ENCODE peak calls at places on chromosomes 2 and 18, in seven cellular contexts. A is NK-92 treated with Interleukin-12 subunit alpha and Interleukin-12 subunit beta, amount 100 ng/mL, for 24 hours; W is right cardiac atrium; G is fibroblast of lung; S is heart right ventricle; N is activated CD4-positive, alpha-beta T cell treated with anti-CD3 and anti-CD28 coated beads, Interleukin-2, amount 10 ng/mL, durations not matched to agents 7 days and 5 days; X is stimulated activated CD4-positive, alpha-beta T cell treated with anti-CD3 and anti-CD28 coated beads, Interleukin-1b, Interleukin-23, amount 100 ng/mL, for 48 hours. Q is an unnamed sample.

GRCh38 chr2:26838121-26838906 is 9.6 kb upstream of the DPYSL5 start:
- DNase-seq in A (no peak), W (no peak), G (peak; percentile 46), S (no peak), N (no peak), X (no peak), Q (no peak)

GRCh38 chr2:221451836-221452774 is 120.0 kb downstream of the EPHA4 start:
- DNase-seq in A (no peak), W (no peak), G (no peak), S (no peak), N (no peak), X (no peak), Q (no peak)

GRCh38 chr2:204608261-204608660 is 63.0 kb downstream of the PARD3B start:
- DNase-seq in A (no peak), W (peak; percentile 32), G (peak; percentile 61), S (peak; percentile 8), N (no peak), X (no peak), Q (no peak)

GRCh38 chr2:233142355-233142897 is 82.3 kb downstream of the INPP5D start:
- DNase-seq in A (peak; percentile 58), W (no peak), G (no peak), S (no peak), N (peak; percentile 50), X (no peak), Q (no peak)

GRCh38 chr18:56873441-56874140 is 222.4 kb downstream of the WDR7 start:
- DNase-seq in A (no peak), W (no peak), G (no peak), S (no peak), N (peak; percentile 22), X (no peak), Q (no peak)

GRCh38 chr2:145812163-145812554 is 1292.2 kb upstream of the ZEB2 start:
- DNase-seq in A (no peak), W (no peak), G (no peak), S (no peak), N (no peak), X (no peak), Q (no peak)

GRCh38 chr2:100887713-100888112 is 67.8 kb downstream of the NPAS2 start:
- DNase-seq in A (no peak), W (no peak), G (peak; percentile 63), S (no peak), N (no peak), X (no peak), Q (no peak)

GRCh38 chr18:74310411-74310810 is 5.2 kb upstream of the C18orf63 start:
- DNase-seq in A (no peak), W (no peak), G (peak; percentile 38), S (no peak), N (peak; percentile 44), X (no peak), Q (no peak)

GRCh38 chr18:34847408-34847807 is 137.3 kb downstream of the DTNA start:
- DNase-seq in A (no peak), W (no peak), G (no peak), S (no peak), N (no peak), X (no peak), Q (no peak)

GRCh38 chr2:44555700-44556099 is 194.0 kb downstream of the CAMKMT start:
- DNase-seq in A (no peak), W (no peak), G (no peak), S (no peak), N (no peak), X (no peak), Q (no peak)

GRCh38 chr2:138846216-138846821 is 66.1 kb upstream of the NXPH2 start:
- DNase-seq in A (no peak), W (no peak), G (peak; percentile 31), S (no peak), N (no peak), X (no peak), Q (no peak)

GRCh38 chr2:214126135-214126534 is 284.7 kb upstream of the VWC2L start:
- DNase-seq in A (no peak), W (no peak), G (peak; percentile 15), S (no peak), N (no peak), X (no peak), Q (no peak)

GRCh38 chr18:407168-407567 is 93.3 kb downstream of the COLEC12 start:
- DNase-seq in A (no peak), W (no peak), G (no peak), S (no peak), N (no peak), X (no peak), Q (no peak)

GRCh38 chr18:8705941-8706544 is 687 bp downstream of the MTCL1 start:
- DNase-seq in A (no peak), W (peak; percentile 72), G (no peak), S (no peak), N (no peak), X (no peak), Q (peak; percentile 53)

GRCh38 chr18:79912409-79912991 is 39.0 kb downstream of the SLC66A2 start:
- DNase-seq in A (no peak), W (no peak), G (peak; percentile 17), S (no peak), N (peak; percentile 60), X (peak; percentile 49), Q (peak; percentile 68)

GRCh38 chr2:189549440-189549832 is 31.1 kb downstream of the SLC40A1 start:
- DNase-seq in A (no peak), W (peak; percentile 72), G (peak; percentile 71), S (peak; percentile 49), N (no peak), X (no peak), Q (no peak)

GRCh38 chr2:42001696-42002331 is 46.0 kb upstream of the PKDCC start:
- DNase-seq in A (no peak), W (no peak), G (no peak), S (no peak), N (no peak), X (no peak), Q (no peak)

GRCh38 chr2:190511104-190511503 is 23.4 kb downstream of the NEMP2 start:
- DNase-seq in A (no peak), W (no peak), G (peak; percentile 73), S (no peak), N (no peak), X (no peak), Q (no peak)

GRCh38 chr2:151851761-151852160 is 23.5 kb upstream of the ARL5A start:
- DNase-seq in A (no peak), W (no peak), G (no peak), S (no peak), N (no peak), X (no peak), Q (no peak)

GRCh38 chr2:224909885-224910517 is 132.3 kb downstream of the DOCK10 start:
- DNase-seq in A (no peak), W (peak; percentile 72), G (peak; percentile 97), S (peak; percentile 50), N (no peak), X (peak; percentile 24), Q (peak; percentile 32)

GRCh38 chr18:71673498-71673897 is 870.6 kb downstream of the CBLN2 start:
- DNase-seq in A (no peak), W (no peak), G (no peak), S (no peak), N (no peak), X (no peak), Q (no peak)

GRCh38 chr2:121869873-121870272 is 114.4 kb downstream of the TSN start:
- DNase-seq in A (no peak), W (no peak), G (no peak), S (no peak), N (no peak), X (no peak), Q (no peak)

GRCh38 chr2:157572725-157573124 is 55.9 kb downstream of the ACVR1C start:
- DNase-seq in A (no peak), W (no peak), G (no peak), S (no peak), N (no peak), X (no peak), Q (no peak)

GRCh38 chr2:100976634-100977391 is 25.3 kb upstream of the RPL31 start:
- DNase-seq in A (no peak), W (no peak), G (no peak), S (no peak), N (no peak), X (no peak), Q (no peak)

GRCh38 chr2:160165095-160165494 is 35.0 kb downstream of the ITGB6 start:
- DNase-seq in A (no peak), W (no peak), G (no peak), S (no peak), N (no peak), X (no peak), Q (no peak)

GRCh38 chr18:67302043-67302442 is 214.5 kb downstream of the DSEL start:
- DNase-seq in A (no peak), W (no peak), G (peak; percentile 56), S (no peak), N (no peak), X (no peak), Q (no peak)

GRCh38 chr18:34840416-34840815 is 130.3 kb downstream of the DTNA start:
- DNase-seq in A (no peak), W (no peak), G (no peak), S (no peak), N (no peak), X (no peak), Q (no peak)

GRCh38 chr2:20584637-20585321 is 66.1 kb downstream of the HS1BP3 start:
- DNase-seq in A (no peak), W (peak; percentile 44), G (peak; percentile 97), S (no peak), N (no peak), X (no peak), Q (peak; percentile 38)

GRCh38 chr2:239275037-239275685 is 125.7 kb downstream of the HDAC4 start:
- DNase-seq in A (peak; percentile 54), W (peak; percentile 91), G (peak; percentile 98), S (peak; percentile 61), N (peak; percentile 86), X (peak; percentile 89), Q (peak; percentile 89)

GRCh38 chr2:151907286-151907932 is 79.2 kb upstream of the ARL5A start:
- DNase-seq in A (no peak), W (no peak), G (no peak), S (no peak), N (no peak), X (no peak), Q (no peak)

GRCh38 chr2:122105171-122105884 is 349.9 kb downstream of the TSN start:
- DNase-seq in A (no peak), W (no peak), G (no peak), S (no peak), N (no peak), X (no peak), Q (no peak)

GRCh38 chr2:48482774-48483173 is 47.2 kb upstream of the STON1 start:
- DNase-seq in A (no peak), W (no peak), G (peak; percentile 59), S (no peak), N (no peak), X (no peak), Q (no peak)

GRCh38 chr2:3254438-3254941 is 123.1 kb downstream of the EIPR1 start:
- DNase-seq in A (no peak), W (no peak), G (no peak), S (no peak), N (no peak), X (no peak), Q (no peak)

GRCh38 chr2:234355052-234355720 is 141.7 kb downstream of the ARL4C start:
- DNase-seq in A (no peak), W (no peak), G (no peak), S (no peak), N (no peak), X (no peak), Q (no peak)

GRCh38 chr2:96264656-96265348 is 995 bp downstream of the TMEM127 start:
- DNase-seq in A (no peak), W (no peak), G (peak; percentile 38), S (peak; percentile 36), N (peak; percentile 27), X (no peak), Q (no peak)

GRCh38 chr2:86301711-86302202 is 35.7 kb downstream of the REEP1 start:
- DNase-seq in A (no peak), W (no peak), G (no peak), S (no peak), N (no peak), X (no peak), Q (no peak)

GRCh38 chr2:174918886-174919526 is 86.2 kb downstream of the CHN1 start:
- DNase-seq in A (no peak), W (no peak), G (no peak), S (no peak), N (no peak), X (no peak), Q (no peak)

GRCh38 chr2:20565623-20566236 is 85.2 kb downstream of the HS1BP3 start:
- DNase-seq in A (no peak), W (no peak), G (peak; percentile 34), S (no peak), N (no peak), X (no peak), Q (no peak)